ENCODE peak calls at places on chromosome 5, in four cellular contexts. T is ovary, N is fibroblast of lung, K is hepatocyte. X is an unnamed sample. For H3K9me3, the result is how much of the 10 kb centered on the place peaks cover.

GRCh38 chr5:123266365-123266764 is 156.8 kb downstream of the CEP120 start:
- DNase-seq in N (no peak), T (no peak), K (no peak), X (no peak)

GRCh38 chr5:141121563-141121962 is at the start of gene PCDHB4:
- DNase-seq in K (no peak), N (peak), T (peak), X (peak)

GRCh38 chr5:121982500-121983261 is 20.9 kb downstream of the SRFBP1 start:
- DNase-seq in K (no peak), T (no peak), N (no peak), X (no peak)

GRCh38 chr5:142119051-142119625 is 10.6 kb downstream of the NDFIP1 start:
- DNase-seq in T (no peak), K (no peak), N (no peak), X (no peak)

GRCh38 chr5:153360860-153361259 is 129.6 kb upstream of the GRIA1 start:
- DNase-seq in T (no peak), N (no peak), K (no peak), X (no peak)

GRCh38 chr5:33231935-33232334 is 208.8 kb upstream of the TARS1 start:
- DNase-seq in N (peak), T (no peak), K (no peak), X (no peak)

GRCh38 chr5:144230806-144231205 is 60.1 kb downstream of the KCTD16 start:
- DNase-seq in K (no peak), N (no peak), T (no peak), X (peak)

GRCh38 chr5:126107381-126107780 is 315.8 kb upstream of the GRAMD2B start:
- DNase-seq in T (no peak), K (no peak), N (no peak), X (no peak)

GRCh38 chr5:13866792-13867191 is 77.7 kb downstream of the DNAH5 start:
- DNase-seq in T (no peak), N (peak), K (peak), X (peak)

GRCh38 chr5:38827525-38827924 is 18.3 kb upstream of the OSMR start:
- DNase-seq in K (no peak), T (no peak), N (peak), X (no peak)

DNA sequence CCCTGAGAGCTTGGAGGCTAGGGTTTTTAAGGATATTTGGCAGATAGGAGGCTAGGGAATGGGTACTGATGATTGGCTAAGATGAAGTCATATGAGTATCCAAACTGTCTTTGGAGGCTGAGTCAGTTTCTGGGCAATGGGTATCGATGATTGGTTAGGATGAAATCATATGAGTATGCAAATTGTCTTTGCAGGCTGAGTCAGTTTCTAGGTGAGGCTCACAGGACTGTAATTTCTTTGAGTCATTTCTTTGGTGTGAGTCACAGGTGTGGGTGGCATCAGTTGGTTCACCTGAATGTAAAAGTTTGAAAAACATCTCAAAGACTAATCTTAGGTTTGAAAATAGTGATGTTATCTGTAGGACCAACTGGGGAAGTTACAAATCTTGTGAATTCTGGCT is 1068.0 kb downstream of the NR2F1-AS1 start:
- DNase-seq in N (no peak), K (no peak), T (no peak), X (no peak)
- H3K9me3 ChIP-seq in N (under half), K (under half), T (under half), X (under half)

DNA sequence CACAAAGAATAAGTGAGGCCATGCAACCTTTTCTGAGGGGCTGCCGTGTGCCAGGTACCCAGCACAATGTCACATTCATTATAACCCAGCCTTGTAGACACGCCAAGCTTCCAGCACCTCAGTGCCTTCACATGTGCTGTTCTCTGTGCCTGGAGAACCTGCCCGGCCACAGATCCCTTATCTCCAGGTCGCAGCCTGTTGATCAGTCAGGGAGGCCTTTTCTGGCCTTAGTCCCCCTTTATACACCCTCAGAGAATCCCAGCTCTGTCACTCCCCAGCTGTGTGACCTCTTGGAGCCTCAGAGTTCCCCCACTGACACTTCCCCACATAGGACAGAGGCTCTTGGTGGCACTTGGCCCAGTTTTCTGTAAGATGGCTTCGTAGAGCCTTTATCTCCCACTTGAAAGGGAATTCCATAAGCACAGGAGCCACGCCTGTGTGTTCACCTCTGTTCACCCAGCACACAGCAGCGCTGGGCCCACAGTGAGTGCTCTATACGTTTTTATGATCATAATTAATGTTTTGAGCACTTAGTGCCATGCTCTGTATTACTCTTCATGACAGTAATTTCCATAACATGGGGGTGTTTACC is 38.7 kb downstream of the NEURL1B start:
- DNase-seq in N (no peak), K (no peak), T (no peak), X (no peak)
- H3K27ac ChIP-seq in N (no peak), K (peak), T (no peak), X (no peak)

DNA sequence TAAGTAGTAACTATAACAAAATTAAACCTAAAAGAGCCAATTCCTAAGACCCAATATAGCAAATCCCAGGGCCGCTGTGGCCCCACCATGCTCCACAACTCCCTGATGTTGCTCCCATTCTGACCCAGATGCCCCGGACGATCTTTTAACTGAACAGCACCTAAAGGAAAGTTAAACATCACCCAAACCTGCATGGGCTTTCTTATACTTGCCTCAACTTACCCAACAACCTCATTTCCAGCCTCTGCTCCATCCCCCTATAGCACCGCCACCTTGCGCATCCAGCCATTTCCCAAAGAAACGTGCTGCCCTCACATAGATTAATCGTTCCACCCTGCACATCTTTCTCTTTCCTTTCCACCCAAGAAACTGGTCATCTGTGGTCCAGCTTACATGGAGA is 54.6 kb downstream of the ZNF354C start:
- DNase-seq in K (no peak), T (no peak), N (no peak), X (no peak)
- H3K9me3 ChIP-seq in K (under half), T (under half), N (under half), X (under half)

GRCh38 chr5:16913187-16913839 is 22.8 kb downstream of the MYO10 start:
- DNase-seq in T (no peak), K (no peak), N (no peak), X (no peak)
- H3K27ac ChIP-seq in T (no peak), K (peak), N (no peak), X (no peak)

GRCh38 chr5:179080724-179081123 is 20.6 kb downstream of the ZNF354C start:
- DNase-seq in T (no peak), K (no peak), N (no peak), X (no peak)
- H3K9me3 ChIP-seq in T (under half), K (half or more), N (under half), X (under half)

GRCh38 chr5:86865396-86865795 is 247.7 kb downstream of the COX7C start:
- DNase-seq in N (no peak), K (no peak), T (no peak), X (no peak)

GRCh38 chr5:86858452-86858851 is 240.7 kb downstream of the COX7C start:
- DNase-seq in K (no peak), N (no peak), T (no peak), X (no peak)

GRCh38 chr5:86861514-86861913 is 243.8 kb downstream of the COX7C start:
- DNase-seq in K (no peak), T (no peak), N (no peak), X (no peak)

GRCh38 chr5:86864022-86864421 is 246.3 kb downstream of the COX7C start:
- DNase-seq in K (peak), N (no peak), T (no peak), X (no peak)

GRCh38 chr5:86862093-86862492 is 244.4 kb downstream of the COX7C start:
- DNase-seq in N (no peak), K (no peak), T (no peak), X (no peak)
- H3K27ac ChIP-seq in N (no peak), K (no peak), T (no peak), X (no peak)

X was measured in pancreas.